ENCODE peak calls at places on chromosomes 11 and 22, in eight cellular contexts. S is CD8-positive, alpha-beta memory T cell; D is body of pancreas; P is A549; X is astrocyte; E is small intestine; J is dorsolateral prefrontal cortex; G is heart right ventricle. K is an unnamed sample.

GRCh38 chr11:68043349-68044144 is 4.7 kb downstream of the TCIRG1 start:
- DNase-seq in P (peak), D (peak), X (peak), J (no peak), G (no peak), E (peak), S (no peak), K (no peak)

GRCh38 chr11:118012083-118012669 is 26.0 kb downstream of the IL10RA start:
- DNase-seq in E (peak), D (peak), X (peak), J (no peak), G (no peak), P (no peak), S (no peak), K (peak)

GRCh38 chr11:117557321-117557720 is 229.7 kb downstream of the CEP164 start:
- DNase-seq in E (no peak), X (no peak), S (no peak), G (no peak), J (no peak), P (no peak), D (no peak), K (no peak)

GRCh38 chr22:30298005-30298701 is 8.8 kb upstream of the CASTOR1 start:
- DNase-seq in J (no peak), E (no peak), X (no peak), D (peak), P (no peak), G (no peak), S (no peak), K (no peak)

GRCh38 chr11:35935390-35935789 is 8.5 kb upstream of the LDLRAD3 start:
- DNase-seq in X (no peak), D (no peak), J (no peak), G (no peak), P (no peak), E (no peak), S (no peak), K (no peak)

GRCh38 chr22:32574397-32574796 is 99.8 kb downstream of the FBXO7 start:
- DNase-seq in X (no peak), D (no peak), G (no peak), S (no peak), E (no peak), P (no peak), J (no peak), K (no peak)

GRCh38 chr11:34052608-34053160 is 1.2 kb downstream of the CAPRIN1 start:
- DNase-seq in X (no peak), E (peak), D (peak), P (peak), J (no peak), S (peak), G (no peak), K (no peak)

GRCh38 chr22:45336971-45337431 is 27.3 kb downstream of the FAM118A start:
- DNase-seq in J (peak), E (no peak), G (peak), S (no peak), X (no peak), D (peak), P (no peak), K (peak)

GRCh38 chr22:50306753-50307749 is at the start of gene PLXNB2:
- DNase-seq in J (peak), X (peak), P (peak), E (peak), G (peak), D (peak), S (no peak), K (peak)

GRCh38 chr11:86446163-86446923 is 71.7 kb downstream of the CCDC81 start:
- DNase-seq in D (no peak), X (no peak), E (no peak), J (no peak), S (no peak), G (no peak), P (no peak), K (no peak)

GRCh38 chr11:113896156-113896879 is 8.3 kb upstream of the HTR3B start:
- DNase-seq in G (no peak), S (peak), E (peak), X (no peak), J (no peak), P (peak), D (peak), K (peak)

GRCh38 chr11:123525511-123525918 is 95.4 kb downstream of the GRAMD1B start:
- DNase-seq in P (no peak), D (no peak), J (no peak), E (no peak), X (no peak), G (no peak), S (no peak), K (no peak)

GRCh38 chr22:19759459-19759993 is 1.1 kb upstream of the TBX1 start:
- DNase-seq in J (no peak), X (no peak), E (no peak), D (no peak), G (no peak), P (no peak), S (no peak), K (no peak)

GRCh38 chr22:31625257-31625640 is 36.8 kb downstream of the PISD start:
- DNase-seq in E (no peak), J (no peak), P (no peak), X (no peak), D (no peak), S (no peak), G (no peak), K (no peak)

GRCh38 chr11:69003301-69003865 is 9.7 kb downstream of the MRGPRF start:
- DNase-seq in D (no peak), S (no peak), J (no peak), E (no peak), G (no peak), X (no peak), P (no peak), K (no peak)

GRCh38 chr11:81869337-81870065 is 864.2 kb downstream of the FAM181B start:
- DNase-seq in X (peak), P (no peak), E (peak), J (no peak), G (no peak), D (no peak), S (peak), K (no peak)

GRCh38 chr11:107011977-107012376 is 6.3 kb downstream of the GUCY1A2 start:
- DNase-seq in G (no peak), S (no peak), D (no peak), E (no peak), J (no peak), P (no peak), X (no peak), K (no peak)

GRCh38 chr11:126630488-126630887 is 275.0 kb downstream of the ST3GAL4 start:
- DNase-seq in P (no peak), J (no peak), G (no peak), D (no peak), X (no peak), E (peak), S (no peak), K (no peak)

GRCh38 chr11:17650601-17650911 is 68.8 kb upstream of the MYOD1 start:
- DNase-seq in S (no peak), P (no peak), J (no peak), E (no peak), X (no peak), D (no peak), G (no peak), K (no peak)

GRCh38 chr22:27720860-27721259 is 80.7 kb downstream of the MN1 start:
- DNase-seq in D (no peak), S (no peak), P (no peak), E (no peak), G (no peak), X (no peak), J (no peak), K (no peak)

GRCh38 chr22:17265649-17266248 is 46.5 kb upstream of the ADA2 start:
- DNase-seq in P (no peak), S (no peak), X (no peak), G (no peak), D (no peak), J (no peak), E (peak), K (no peak)
- H3K27ac ChIP-seq in P (no peak), S (no peak), X (no peak), G (no peak), D (peak), J (no peak), E (peak), K (no peak)

DNA sequence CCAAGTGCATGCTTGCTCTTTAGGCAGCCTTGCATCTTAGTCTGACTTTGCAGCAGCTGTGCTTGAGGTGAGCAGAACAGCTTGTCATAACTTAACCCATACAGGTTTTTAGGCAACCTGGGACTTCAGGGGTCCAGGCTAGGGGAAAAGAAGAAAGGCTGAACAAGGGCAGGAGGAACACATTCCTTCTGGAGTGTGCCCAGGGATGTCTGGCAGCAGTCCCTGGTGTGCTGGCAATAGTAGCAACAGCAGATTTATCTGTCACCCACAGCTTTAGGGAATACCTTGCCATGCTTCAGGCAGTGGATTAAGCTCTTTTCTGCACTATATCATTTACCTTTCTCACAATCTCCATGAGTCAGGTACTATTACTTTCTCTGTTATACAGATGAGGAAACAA is 513.0 kb downstream of the RAB38 start:
- DNase-seq in P (no peak), E (no peak), X (no peak), J (no peak), D (no peak), G (no peak), S (no peak), K (no peak)
- H3K27ac ChIP-seq in P (no peak), E (no peak), X (no peak), J (peak), D (no peak), G (no peak), S (no peak), K (no peak)

GRCh38 chr11:129644326-129644725 is 171.3 kb upstream of the TMEM45B start:
- DNase-seq in X (no peak), E (no peak), D (no peak), S (no peak), J (no peak), P (no peak), G (no peak), K (no peak)
- H3K27ac ChIP-seq in X (no peak), E (no peak), D (no peak), S (no peak), J (no peak), P (peak), G (no peak), K (no peak)

DNA sequence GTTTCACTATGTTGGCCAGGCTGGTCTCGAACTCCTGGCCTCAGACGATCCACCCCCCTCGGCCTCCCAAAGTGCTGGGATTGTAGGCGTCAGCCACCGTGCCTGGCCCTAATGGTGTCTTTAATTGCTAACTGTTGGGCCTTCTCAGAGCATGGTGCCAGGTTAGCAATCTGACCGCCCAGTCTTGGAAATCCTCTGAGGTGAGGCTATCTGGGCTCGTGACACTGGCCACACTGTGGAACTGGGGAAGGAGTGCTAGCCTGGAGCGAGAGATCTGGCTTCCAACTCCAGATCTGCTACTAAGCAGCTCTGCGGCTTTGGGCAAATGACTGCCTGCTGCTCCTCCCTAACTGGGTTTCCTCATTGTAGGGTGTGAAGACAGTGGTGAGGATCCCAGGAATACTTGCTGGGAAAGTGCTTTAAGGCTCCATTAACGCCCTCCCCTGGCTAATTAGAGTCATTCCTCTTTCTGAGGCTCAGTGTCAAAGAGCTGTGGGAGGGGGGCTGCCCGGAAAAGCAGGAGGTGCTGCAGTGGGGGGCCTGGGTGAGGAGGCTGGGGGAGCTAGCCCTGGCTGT is 35.4 kb downstream of the CHRDL2 start:
- DNase-seq in J (no peak), S (no peak), P (no peak), D (no peak), E (no peak), G (no peak), X (no peak), K (no peak)
- H3K27ac ChIP-seq in J (no peak), S (no peak), P (peak), D (peak), E (peak), G (peak), X (no peak), K (no peak)

GRCh38 chr22:39181356-39181755 is 28.9 kb upstream of the CBX7 start:
- DNase-seq in E (no peak), D (no peak), P (no peak), S (no peak), J (no peak), G (no peak), X (no peak), K (no peak)

GRCh38 chr22:39178206-39179111 is 26.0 kb upstream of the CBX7 start:
- DNase-seq in G (no peak), S (no peak), J (no peak), X (peak), D (no peak), E (no peak), P (no peak), K (peak)

GRCh38 chr22:39180566-39180965 is 28.1 kb upstream of the CBX7 start:
- DNase-seq in X (no peak), E (no peak), D (no peak), S (no peak), G (no peak), P (no peak), J (no peak), K (no peak)

GRCh38 chr22:39179401-39179827 is 26.9 kb upstream of the CBX7 start:
- DNase-seq in G (no peak), X (no peak), J (no peak), S (no peak), E (no peak), P (no peak), D (no peak), K (no peak)

DNA sequence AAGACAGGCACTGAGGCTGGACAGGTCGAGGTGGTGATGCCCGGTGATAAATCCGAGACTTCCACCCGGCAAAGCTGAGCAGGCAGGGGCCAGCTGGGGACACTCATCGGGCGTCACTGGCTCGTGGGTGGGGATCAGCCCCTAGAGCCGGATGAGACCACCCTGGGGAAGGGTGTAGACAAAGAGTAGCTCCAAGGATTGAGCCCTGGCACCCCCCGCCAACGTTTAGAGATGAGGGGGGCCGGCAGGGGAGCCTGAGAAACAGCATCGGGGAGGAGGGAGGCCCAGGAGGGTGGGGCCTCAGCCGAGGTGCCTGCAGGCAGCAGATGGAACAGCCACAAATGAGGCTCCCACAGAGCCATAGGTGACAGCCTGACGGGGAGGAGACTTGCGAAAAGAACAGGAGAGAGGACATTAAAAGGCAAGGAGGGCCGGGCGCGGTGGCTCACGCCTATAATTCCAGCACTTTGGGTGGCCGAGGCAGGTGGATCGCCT is 27.4 kb upstream of the CBX7 start:
- DNase-seq in X (no peak), P (no peak), G (no peak), S (no peak), E (no peak), D (no peak), J (no peak), K (no peak)
- H3K27ac ChIP-seq in X (no peak), P (no peak), G (peak), S (no peak), E (peak), D (no peak), J (no peak), K (peak)